ENCODE peak calls at places on chromosomes 16 and 17, in ten cellular contexts. G, K, T, A, M, R, P, S, V and O are unnamed samples.
A peak's percentile ranks its signal among the peaks of the same experiment; 100 is the strongest.

GRCh38 chr17:62750502-62751349 is 57.4 kb downstream of the MARCHF10 start:
- DNase-seq in G (no peak), K (no peak), T (peak; percentile 62), A (no peak), M (peak; percentile 6), R (no peak), P (no peak), S (peak; percentile 92), V (no peak), O (no peak)

GRCh38 chr16:20803192-20803560 is 3.1 kb downstream of the ERI2 start:
- DNase-seq in G (no peak), K (no peak), T (no peak), A (no peak), M (no peak), R (no peak), P (no peak), S (no peak), V (no peak), O (no peak)

GRCh38 chr17:28950017-28950751 is 1.1 kb downstream of the PHF12 start:
- DNase-seq in G (no peak), K (peak; percentile 63), T (peak; percentile 76), A (peak; percentile 81), M (peak; percentile 66), R (peak; percentile 15), P (peak; percentile 78), S (no peak), V (peak; percentile 47), O (no peak)

GRCh38 chr17:12727076-12727750 is 61.5 kb downstream of the MYOCD start:
- DNase-seq in G (peak; percentile 87), K (no peak), T (no peak), A (no peak), M (no peak), R (no peak), P (no peak), S (no peak), V (no peak), O (peak; percentile 36)

GRCh38 chr17:79020631-79021301 is 3.2 kb upstream of the C1QTNF1 start:
- DNase-seq in G (no peak), K (no peak), T (no peak), A (no peak), M (no peak), R (no peak), P (no peak), S (no peak), V (no peak), O (no peak)

GRCh38 chr16:57507414-57508083 is 21.3 kb upstream of the DOK4 start:
- DNase-seq in G (no peak), K (no peak), T (peak; percentile 31), A (no peak), M (peak; percentile 97), R (no peak), P (no peak), S (no peak), V (no peak), O (no peak)

GRCh38 chr17:54814371-54814770 is 86.3 kb upstream of the TOM1L1 start:
- DNase-seq in G (no peak), K (no peak), T (no peak), A (no peak), M (no peak), R (no peak), P (no peak), S (no peak), V (no peak), O (no peak)

GRCh38 chr16:10929853-10930754 is 12.2 kb downstream of the DEXI start:
- DNase-seq in G (no peak), K (no peak), T (no peak), A (no peak), M (peak; percentile 8), R (no peak), P (no peak), S (no peak), V (no peak), O (no peak)

GRCh38 chr17:67044940-67045339 is 586 bp downstream of the CACNG1 start:
- DNase-seq in G (no peak), K (no peak), T (no peak), A (no peak), M (no peak), R (no peak), P (no peak), S (no peak), V (no peak), O (no peak)

GRCh38 chr16:82633964-82634600 is 7.3 kb downstream of the CDH13 start:
- DNase-seq in G (no peak), K (no peak), T (no peak), A (no peak), M (peak; percentile 50), R (no peak), P (no peak), S (no peak), V (no peak), O (no peak)

GRCh38 chr17:66466933-66467367 is 164.5 kb downstream of the PRKCA start:
- DNase-seq in G (peak; percentile 96), K (no peak), T (no peak), A (peak; percentile 68), M (no peak), R (no peak), P (peak; percentile 85), S (no peak), V (no peak), O (peak; percentile 96)

GRCh38 chr17:68566145-68566738 is 34.9 kb downstream of the FAM20A start:
- DNase-seq in G (no peak), K (no peak), T (no peak), A (no peak), M (no peak), R (no peak), P (no peak), S (no peak), V (no peak), O (no peak)

GRCh38 chr16:13039526-13039925 is 138.1 kb downstream of the SHISA9 start:
- DNase-seq in G (no peak), K (no peak), T (no peak), A (no peak), M (no peak), R (no peak), P (no peak), S (no peak), V (no peak), O (no peak)

GRCh38 chr17:28712705-28713415 is 1.2 kb upstream of the PROCA1 start:
- DNase-seq in G (no peak), K (no peak), T (no peak), A (no peak), M (no peak), R (no peak), P (no peak), S (no peak), V (no peak), O (no peak)

GRCh38 chr16:51637744-51638100 is 486.7 kb upstream of the SALL1 start:
- DNase-seq in G (no peak), K (no peak), T (peak; percentile 52), A (no peak), M (no peak), R (no peak), P (no peak), S (no peak), V (no peak), O (no peak)

GRCh38 chr17:3535253-3535995 is 22.2 kb downstream of the TRPV3 start:
- DNase-seq in G (no peak), K (peak; percentile 38), T (peak; percentile 86), A (peak; percentile 85), M (no peak), R (no peak), P (peak; percentile 84), S (no peak), V (peak; percentile 53), O (no peak)

GRCh38 chr16:30094541-30095165 is 1.4 kb downstream of the YPEL3 start:
- DNase-seq in G (no peak), K (no peak), T (peak; percentile 12), A (no peak), M (no peak), R (no peak), P (no peak), S (no peak), V (no peak), O (no peak)

GRCh38 chr16:24986512-24987303 is 28.5 kb downstream of the ARHGAP17 start:
- DNase-seq in G (no peak), K (no peak), T (no peak), A (peak; percentile 46), M (no peak), R (no peak), P (no peak), S (no peak), V (no peak), O (peak; percentile 47)